ENCODE peak calls at places on chromosomes 4 and X, in seven cellular contexts. A, J, C, T, Z, E and G are unnamed samples. For H3K9me3, the result is how much of the 10 kb centered on the place peaks cover.

GRCh38 chr4:98963538-98964433 is 31.7 kb upstream of the METAP1 start:
- DNase-seq in E (no peak), Z (no peak), J (no peak), C (no peak), A (peak), T (no peak), G (no peak)

GRCh38 chr4:48173055-48173991 is 39.3 kb upstream of the TXK start:
- DNase-seq in T (no peak), J (no peak), E (no peak), Z (no peak), C (peak), A (peak), G (no peak)

GRCh38 chr4:11598591-11598990 is 169.9 kb upstream of the HS3ST1 start:
- DNase-seq in E (no peak), T (no peak), Z (no peak), C (no peak), J (no peak), A (no peak), G (no peak)

GRCh38 chr4:2331519-2332200 is 69.8 kb upstream of the MXD4 start:
- DNase-seq in T (peak), E (no peak), C (no peak), J (no peak), Z (no peak), A (no peak), G (no peak)

GRCh38 chrX:130179579-130180215 is 7.9 kb downstream of the RAB33A start:
- DNase-seq in C (no peak), Z (no peak), T (no peak), A (peak), J (no peak), E (no peak), G (no peak)

GRCh38 chr4:139712882-139713281 is 47.3 kb downstream of the MGST2 start:
- DNase-seq in A (no peak), J (no peak), Z (no peak), T (no peak), C (no peak), E (no peak), G (no peak)

GRCh38 chr4:28350485-28350884 is 1489.8 kb downstream of the STIM2 start:
- DNase-seq in A (no peak), E (no peak), Z (no peak), J (no peak), C (no peak), T (no peak), G (no peak)

GRCh38 chr4:123327846-123328447 is 68.6 kb upstream of the SPRY1 start:
- DNase-seq in J (no peak), C (no peak), E (no peak), Z (no peak), A (peak), T (no peak), G (no peak)

DNA sequence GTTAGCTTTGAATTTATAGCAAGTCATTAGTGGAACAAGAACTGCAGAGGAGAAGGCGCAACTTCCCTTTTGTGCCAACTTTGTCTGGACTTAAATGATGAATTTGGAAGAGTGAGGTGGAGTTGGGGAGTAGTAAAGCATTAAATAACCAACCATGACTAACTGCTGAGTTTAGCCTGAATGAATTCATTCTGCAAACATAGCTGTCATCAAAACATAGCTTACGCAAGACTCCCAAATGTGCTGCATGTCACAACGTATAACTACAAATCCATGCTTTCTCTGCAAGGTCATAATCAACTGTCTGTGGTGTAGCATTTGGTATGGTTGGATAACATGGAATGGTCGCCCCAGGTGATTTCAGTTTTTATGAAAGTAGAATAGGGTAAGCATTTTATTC is 75.9 kb upstream of the RPL34 start:
- DNase-seq in A (peak), T (no peak), J (no peak), Z (no peak), E (no peak), C (no peak), G (no peak)
- H3K9me3 ChIP-seq in A (under half), T (under half), J (under half), Z (under half), E (under half), C (under half), G (under half)

DNA sequence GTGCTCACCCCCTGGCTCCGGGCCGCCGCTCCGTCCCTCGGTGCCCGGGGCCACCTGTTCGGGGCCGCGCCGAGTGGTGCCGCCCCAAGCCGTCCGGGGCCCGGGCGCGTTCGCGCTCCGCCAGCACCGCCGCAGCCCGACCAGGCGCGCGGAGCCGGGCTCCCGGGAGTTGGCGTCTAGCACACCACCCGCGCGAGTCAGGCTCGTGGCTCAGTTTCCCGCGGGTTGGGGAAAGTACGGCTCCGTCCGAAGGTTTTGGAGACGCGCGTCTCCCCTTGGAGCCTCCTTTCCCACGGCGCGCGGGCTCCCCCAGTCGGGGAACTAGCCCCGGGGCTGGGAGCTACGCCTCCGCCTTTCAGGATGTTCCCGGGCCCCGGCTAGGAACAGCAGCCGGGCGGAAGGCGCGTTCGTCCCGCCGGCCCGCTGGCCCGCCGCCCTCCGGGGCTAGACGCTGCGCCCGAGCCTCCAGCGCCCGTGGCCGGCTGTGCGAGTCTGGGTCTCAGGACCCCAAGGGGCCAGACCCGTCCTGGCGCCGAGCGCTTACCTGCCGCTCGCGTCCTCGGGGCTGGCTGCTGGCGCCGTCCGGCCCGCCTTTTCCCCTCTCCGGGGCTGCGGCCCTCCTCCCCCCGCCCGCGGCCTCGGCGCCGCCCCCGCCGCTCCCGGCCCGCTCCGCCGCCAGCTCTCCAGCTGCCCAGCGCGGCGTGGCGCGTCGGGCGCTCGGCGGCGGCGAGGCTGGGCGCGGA is at the start of gene ADGRG2:
- DNase-seq in A (peak), J (no peak), T (peak), C (peak), Z (peak), E (peak), G (peak)
- TF ChIP-seq CTCF in A (no peak), J (no peak), T (peak), C (no peak), Z (no peak), E (no peak), G (no peak)

DNA sequence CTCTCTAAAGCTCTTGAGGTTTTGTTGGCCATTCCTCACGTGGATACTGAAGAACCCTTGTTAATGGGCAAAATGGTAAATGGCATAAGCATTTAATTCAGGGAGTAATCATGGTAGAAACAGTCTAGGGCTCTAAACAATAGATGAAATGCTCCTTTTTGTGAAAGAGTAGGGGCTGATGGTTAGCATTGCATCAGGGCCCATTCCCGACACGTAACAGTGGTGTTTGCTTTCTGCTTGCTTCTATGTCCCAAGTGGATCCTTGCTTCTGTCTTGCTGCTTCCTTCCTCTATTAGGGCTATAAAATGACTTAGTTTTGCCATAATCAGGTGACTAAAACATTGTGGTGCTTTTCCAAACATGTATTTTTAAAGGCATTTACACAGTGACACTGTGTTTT is 230.9 kb upstream of the AFF2 start:
- DNase-seq in A (no peak), Z (no peak), C (no peak), J (no peak), E (no peak), T (no peak), G (no peak)
- H3K9me3 ChIP-seq in A (under half), Z (under half), C (under half), J (under half), E (under half), T (under half), G (under half)

GRCh38 chr4:37463457-37463856 is 218.9 kb downstream of the NWD2 start:
- DNase-seq in C (peak), Z (no peak), E (peak), J (no peak), T (no peak), A (no peak), G (peak)
- TF ChIP-seq CTCF in C (peak), Z (no peak), E (no peak), J (no peak), T (no peak), A (no peak), G (no peak)

GRCh38 chrX:28586291-28586690 is 955 bp upstream of the IL1RAPL1 start:
- DNase-seq in A (peak), Z (peak), J (no peak), C (peak), E (peak), T (no peak), G (no peak)

GRCh38 chrX:28585767-28586166 is 1.5 kb upstream of the IL1RAPL1 start:
- DNase-seq in Z (no peak), E (no peak), A (no peak), C (no peak), J (no peak), T (no peak), G (no peak)

GRCh38 chrX:28582494-28582893 is 4.8 kb upstream of the IL1RAPL1 start:
- DNase-seq in A (peak), T (no peak), J (no peak), C (no peak), Z (no peak), E (no peak), G (no peak)

GRCh38 chrX:28581522-28581921 is 5.7 kb upstream of the IL1RAPL1 start:
- DNase-seq in A (no peak), T (no peak), J (no peak), E (no peak), Z (no peak), C (no peak), G (no peak)

DNA sequence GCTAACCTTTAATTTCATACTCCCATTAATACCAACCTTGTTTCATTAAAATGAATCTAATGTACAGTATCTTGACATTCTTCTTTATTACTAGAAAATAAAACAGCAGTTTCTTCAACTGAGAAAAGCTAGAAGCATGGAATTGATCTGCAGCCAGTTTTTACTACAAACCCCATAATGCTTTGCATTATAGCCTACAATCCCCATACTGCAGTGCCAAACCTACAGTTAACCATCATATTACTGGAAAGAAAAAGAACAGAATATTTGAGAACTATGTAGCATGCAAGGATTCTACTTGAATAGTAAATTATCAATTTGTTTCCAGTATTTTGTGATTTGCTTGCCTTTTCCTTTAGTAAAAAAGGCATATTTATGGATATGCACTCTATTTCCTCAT is 3.2 kb upstream of the IL1RAPL1 start:
- DNase-seq in E (no peak), A (no peak), Z (no peak), J (no peak), T (no peak), C (no peak), G (no peak)
- H3K9me3 ChIP-seq in E (under half), A (under half), Z (under half), J (under half), T (under half), C (under half), G (under half)

GRCh38 chr4:44421330-44421729 is 27.3 kb downstream of the KCTD8 start:
- DNase-seq in Z (no peak), C (no peak), E (no peak), A (no peak), T (no peak), J (no peak), G (no peak)

GRCh38 chr4:44422912-44423311 is 25.7 kb downstream of the KCTD8 start:
- DNase-seq in A (no peak), J (no peak), E (no peak), C (no peak), T (no peak), Z (no peak), G (no peak)

DNA sequence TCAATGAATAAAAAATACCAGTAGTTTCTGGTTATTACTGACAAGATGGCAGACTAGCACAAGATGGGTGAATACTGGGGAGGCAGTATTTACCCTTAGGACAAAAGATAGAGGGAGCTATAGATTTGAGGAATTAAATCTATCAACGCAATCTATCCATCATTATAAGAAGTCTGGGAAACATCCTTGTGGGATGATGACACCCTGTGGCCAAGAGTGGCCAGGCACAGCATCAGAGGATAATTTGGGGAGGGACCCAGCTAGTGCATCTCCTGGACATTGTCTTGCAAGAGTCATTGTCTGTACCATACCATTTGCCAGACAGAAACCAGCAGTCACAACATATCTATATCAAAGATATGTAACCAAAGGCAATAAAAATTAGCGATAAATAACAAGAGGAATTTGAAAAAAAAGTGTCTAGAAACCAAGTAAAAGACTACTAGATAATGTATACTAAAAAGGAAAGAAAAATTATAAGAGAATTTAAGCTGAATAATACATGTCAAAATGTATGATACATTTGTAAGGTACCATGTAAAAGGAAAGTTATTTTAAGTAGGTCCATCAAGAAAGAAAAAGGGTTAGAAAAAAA is 22.9 kb downstream of the KCTD8 start:
- DNase-seq in A (peak), E (no peak), Z (no peak), J (no peak), C (peak), T (no peak), G (no peak)
- TF ChIP-seq CTCF in A (no peak), E (no peak), Z (no peak), J (no peak), C (peak), T (no peak), G (no peak)

GRCh38 chrX:144732588-144732987 is 514.7 kb upstream of the SPANXN1 start:
- DNase-seq in C (no peak), A (no peak), E (no peak), Z (no peak), J (no peak), T (no peak), G (no peak)

DNA sequence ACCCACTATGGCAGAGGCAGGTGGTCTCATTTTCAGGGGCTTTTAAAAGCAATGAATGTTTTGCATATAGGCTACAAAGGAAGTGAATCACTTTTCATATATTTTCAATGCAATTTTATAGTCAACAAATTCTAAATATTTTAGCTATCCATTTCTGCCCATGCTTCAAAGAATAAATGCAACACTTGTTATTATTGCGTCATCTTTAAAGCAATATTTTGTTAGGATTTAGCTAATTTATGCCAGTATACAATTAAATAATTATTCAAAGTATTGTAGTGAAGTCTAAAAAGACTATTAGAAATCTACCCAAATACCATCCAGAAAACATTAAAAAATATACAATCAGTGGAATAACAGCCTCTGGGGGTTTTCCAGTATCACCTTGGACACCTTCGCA is 509.1 kb upstream of the SPANXN1 start:
- DNase-seq in A (no peak), Z (no peak), J (no peak), E (no peak), C (no peak), T (no peak), G (no peak)
- H3K9me3 ChIP-seq in A (under half), Z (under half), J (under half), E (under half), C (under half), T (under half), G (under half)

DNA sequence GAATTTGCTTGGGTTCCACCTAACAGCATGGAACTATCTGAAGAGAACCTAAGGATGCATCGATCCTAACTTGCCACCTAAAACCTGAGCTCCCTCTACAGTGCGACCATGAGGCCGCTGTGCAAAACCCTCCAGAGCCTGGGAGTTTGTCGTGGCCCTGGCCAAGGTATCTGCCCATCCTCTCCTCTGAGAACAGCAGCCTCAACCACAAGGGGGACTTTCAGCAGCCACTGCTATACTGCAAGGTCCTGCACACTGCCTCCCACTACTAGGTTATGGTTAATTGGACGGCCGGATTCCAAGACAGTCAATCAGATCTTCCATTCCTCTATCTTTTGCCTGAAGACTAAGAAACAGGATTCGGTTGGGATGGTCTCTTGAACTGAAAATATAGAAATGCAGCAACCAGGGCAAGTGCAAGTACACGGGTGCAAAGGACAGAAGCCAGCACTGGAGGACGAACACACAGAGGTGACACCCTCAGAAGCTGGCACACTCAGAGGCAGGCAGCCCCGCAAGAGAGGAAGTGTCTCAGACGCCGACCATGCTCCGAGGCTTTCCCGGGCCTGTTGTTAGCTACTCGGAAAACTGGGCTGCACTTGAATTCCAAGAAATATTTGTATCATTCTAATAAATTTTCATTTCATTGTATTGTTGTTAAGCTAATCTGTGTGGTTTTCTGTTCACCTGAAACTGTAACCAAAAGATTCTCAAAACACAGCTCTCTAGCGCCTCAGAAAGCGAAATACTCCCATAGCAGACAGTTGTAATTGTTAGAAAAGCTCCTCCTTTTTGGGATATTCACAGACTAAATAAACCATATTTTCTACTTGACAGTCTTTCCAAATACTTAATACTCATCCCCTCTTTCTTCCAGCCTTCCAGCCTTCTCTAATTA is 63.3 kb downstream of the AFAP1 start:
- DNase-seq in C (peak), E (no peak), T (no peak), Z (no peak), A (peak), J (peak), G (no peak)
- TF ChIP-seq CTCF in C (peak), E (no peak), T (peak), Z (no peak), A (peak), J (peak), G (no peak)

DNA sequence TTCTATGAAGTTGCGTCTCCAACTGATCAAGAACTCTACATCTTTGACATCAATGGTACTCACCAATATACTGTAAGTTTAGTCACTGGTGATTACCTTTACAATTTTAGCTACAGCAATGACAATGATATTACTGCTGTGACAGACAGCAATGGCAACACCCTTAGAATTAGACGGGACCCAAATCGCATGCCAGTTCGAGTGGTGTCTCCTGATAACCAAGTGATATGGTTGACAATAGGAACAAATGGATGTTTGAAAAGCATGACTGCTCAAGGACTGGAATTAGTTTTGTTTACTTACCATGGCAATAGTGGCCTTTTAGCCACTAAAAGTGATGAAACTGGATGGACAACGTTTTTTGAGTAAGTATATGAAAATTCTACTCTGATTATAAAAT is 162.3 kb downstream of the DCTD start:
- DNase-seq in E (no peak), Z (no peak), C (no peak), A (no peak), T (no peak), J (no peak), G (no peak)
- H3K9me3 ChIP-seq in E (under half), Z (under half), C (under half), A (under half), T (under half), J (under half), G (under half)